ENCODE peak calls at places on chromosomes 5 and 9, in seven cellular contexts. O is H54; Y is CD4-positive, alpha-beta T cell; U is glomerular endothelial cell; B is SW480; R is central memory CD8-positive, alpha-beta T cell; K is NCI-H748 treated with DMSO at 0.1 percent for 48 hours. M is an unnamed sample.

GRCh38 chr9:7976856-7977255 is 177.3 kb upstream of the DMAC1 start:
- DNase-seq in O (no peak), Y (no peak), U (no peak), B (no peak), R (no peak), K (no peak), M (no peak)

GRCh38 chr5:123035320-123035949 is 1.1 kb downstream of the PPIC start:
- DNase-seq in O (peak; percentile 30), Y (no peak), U (no peak), B (peak; percentile 68), R (no peak), K (peak; percentile 55), M (peak; percentile 50)

GRCh38 chr9:110444911-110445310 is 107.2 kb upstream of the TXNDC8 start:
- DNase-seq in O (no peak), Y (no peak), U (no peak), B (peak; percentile 17), R (no peak), K (no peak), M (no peak)

GRCh38 chr5:171579849-171580505 is 160.5 kb downstream of the FGF18 start:
- DNase-seq in O (no peak), Y (no peak), U (no peak), B (no peak), R (no peak), K (no peak), M (no peak)

GRCh38 chr9:135468866-135469521 is 10.6 kb upstream of the PPP1R26 start:
- DNase-seq in O (peak; percentile 54), Y (peak; percentile 16), U (no peak), B (peak; percentile 54), R (no peak), K (no peak), M (no peak)

GRCh38 chr5:53603009-53603687 is 42.7 kb downstream of the NDUFS4 start:
- DNase-seq in O (no peak), Y (no peak), U (no peak), B (no peak), R (no peak), K (no peak), M (no peak)

GRCh38 chr5:3996871-3997410 is 401.3 kb downstream of the IRX1 start:
- DNase-seq in O (no peak), Y (no peak), U (no peak), B (no peak), R (no peak), K (no peak), M (no peak)

GRCh38 chr5:124979174-124979573 is 232.7 kb upstream of the ZNF608 start:
- DNase-seq in O (no peak), Y (no peak), U (no peak), B (no peak), R (no peak), K (peak; percentile 45), M (no peak)

GRCh38 chr5:174292348-174292747 is 246.8 kb downstream of the NSG2 start:
- DNase-seq in O (no peak), Y (no peak), U (no peak), B (no peak), R (no peak), K (no peak), M (no peak)

GRCh38 chr9:133677126-133678010 is 41.2 kb downstream of the DBH start:
- DNase-seq in O (no peak), Y (peak; percentile 58), U (no peak), B (no peak), R (peak; percentile 77), K (no peak), M (no peak)

GRCh38 chr9:132991351-132992300 is 13.1 kb downstream of the GFI1B start:
- DNase-seq in O (no peak), Y (no peak), U (no peak), B (no peak), R (no peak), K (no peak), M (no peak)

GRCh38 chr9:137311171-137311970 is 9.3 kb upstream of the NRARP start:
- DNase-seq in O (no peak), Y (no peak), U (no peak), B (peak; percentile 94), R (no peak), K (no peak), M (peak; percentile 84)

GRCh38 chr5:74243634-74244033 is 396.9 kb downstream of the ENC1 start:
- DNase-seq in O (no peak), Y (no peak), U (no peak), B (no peak), R (no peak), K (peak; percentile 6), M (no peak)

GRCh38 chr9:114895605-114896004 is 34.8 kb downstream of the TNFSF8 start:
- DNase-seq in O (no peak), Y (no peak), U (no peak), B (no peak), R (no peak), K (no peak), M (peak; percentile 55)

GRCh38 chr9:14713187-14713799 is 9.2 kb downstream of the CER1 start:
- DNase-seq in O (no peak), Y (no peak), U (no peak), B (no peak), R (no peak), K (no peak), M (no peak)

GRCh38 chr5:125349432-125349831 is 603.0 kb upstream of the ZNF608 start:
- DNase-seq in O (no peak), Y (no peak), U (no peak), B (no peak), R (no peak), K (no peak), M (peak; percentile 39)

GRCh38 chr9:89743576-89744254 is 138.9 kb downstream of the GADD45G start:
- DNase-seq in O (no peak), Y (peak; percentile 51), U (no peak), B (peak; percentile 74), R (peak; percentile 15), K (no peak), M (no peak)

GRCh38 chr9:82810902-82811301 is 252.0 kb downstream of the RASEF start:
- DNase-seq in O (no peak), Y (no peak), U (no peak), B (peak; percentile 69), R (no peak), K (peak; percentile 27), M (no peak)

GRCh38 chr9:20754556-20754955 is 70.5 kb downstream of the FOCAD start:
- DNase-seq in O (no peak), Y (no peak), U (no peak), B (no peak), R (no peak), K (no peak), M (no peak)

GRCh38 chr9:113464672-113465271 is 1.2 kb downstream of the RGS3 start:
- DNase-seq in O (no peak), Y (no peak), U (no peak), B (no peak), R (no peak), K (peak; percentile 39), M (no peak)

GRCh38 chr5:68730220-68731010 is 363.4 kb upstream of the SLC30A5 start:
- DNase-seq in O (peak; percentile 4), Y (no peak), U (peak; percentile 16), B (no peak), R (no peak), K (peak; percentile 5), M (peak; percentile 42)